ENCODE peak calls at places on chromosomes 11 and 22, in six cellular contexts. K is stomach, L is IMR-90, G is H1, U is HCT116, F is tibial nerve. Q is an unnamed sample.
A peak's percentile ranks its signal among the peaks of the same experiment; 100 is the strongest.

GRCh38 chr11:86511086-86511551 is 136.4 kb downstream of the CCDC81 start:
- DNase-seq in K (no peak), L (peak; percentile 79), G (no peak), U (no peak), F (no peak), Q (no peak)

GRCh38 chr11:114256176-114256897 is 39.9 kb upstream of the NNMT start:
- DNase-seq in K (no peak), L (no peak), G (no peak), U (no peak), F (no peak), Q (no peak)

GRCh38 chr22:42720263-42721044 is at the start of gene A4GALT:
- DNase-seq in K (no peak), L (no peak), G (peak; percentile 71), U (no peak), F (no peak), Q (peak; percentile 83)

GRCh38 chr11:36362902-36363301 is 66.8 kb downstream of the PRR5L start:
- DNase-seq in K (no peak), L (peak; percentile 67), G (no peak), U (no peak), F (no peak), Q (no peak)

GRCh38 chr22:40094449-40094848 is 83.3 kb upstream of the TNRC6B start:
- DNase-seq in K (no peak), L (peak; percentile 7), G (no peak), U (no peak), F (no peak), Q (no peak)

GRCh38 chr11:126477526-126478275 is 122.2 kb downstream of the ST3GAL4 start:
- DNase-seq in K (no peak), L (no peak), G (no peak), U (no peak), F (no peak), Q (no peak)

GRCh38 chr11:64766881-64767280 is 7.1 kb upstream of the PYGM start:
- DNase-seq in K (no peak), L (no peak), G (no peak), U (no peak), F (no peak), Q (peak; percentile 75)

GRCh38 chr11:126061707-126062678 is 673 bp downstream of the CDON start:
- DNase-seq in K (no peak), L (peak; percentile 5), G (peak; percentile 74), U (peak; percentile 23), F (no peak), Q (peak; percentile 86)

GRCh38 chr11:36751251-36751839 is 153.3 kb upstream of the RAG2 start:
- DNase-seq in K (no peak), L (no peak), G (no peak), U (no peak), F (no peak), Q (no peak)

GRCh38 chr22:29074276-29074625 is 1.4 kb downstream of the KREMEN1 start:
- DNase-seq in K (no peak), L (no peak), G (no peak), U (no peak), F (no peak), Q (no peak)

GRCh38 chr11:18365736-18366135 is 28.6 kb upstream of the LDHA start:
- DNase-seq in K (no peak), L (no peak), G (no peak), U (no peak), F (no peak), Q (no peak)

GRCh38 chr11:77322506-77322905 is 21.0 kb upstream of the GDPD4 start:
- DNase-seq in K (no peak), L (peak; percentile 89), G (no peak), U (no peak), F (no peak), Q (no peak)

GRCh38 chr11:29260939-29261705 is 755.7 kb downstream of the KCNA4 start:
- DNase-seq in K (no peak), L (peak; percentile 86), G (no peak), U (peak; percentile 76), F (no peak), Q (no peak)

GRCh38 chr11:61541568-61541967 is 33.0 kb downstream of the LRRC10B start:
- DNase-seq in K (no peak), L (peak; percentile 52), G (no peak), U (peak; percentile 34), F (no peak), Q (no peak)

GRCh38 chr11:78789365-78789764 is 214.7 kb upstream of the NARS2 start:
- DNase-seq in K (no peak), L (no peak), G (no peak), U (no peak), F (no peak), Q (no peak)

GRCh38 chr11:64713031-64713780 is 9.8 kb downstream of the NRXN2 start:
- DNase-seq in K (peak; percentile 46), L (peak; percentile 37), G (no peak), U (no peak), F (no peak), Q (no peak)

GRCh38 chr11:41660585-41660984 is 201.1 kb upstream of the LRRC4C start:
- DNase-seq in K (no peak), L (no peak), G (peak; percentile 77), U (no peak), F (no peak), Q (no peak)

GRCh38 chr11:6635082-6635932 is 16.1 kb upstream of the TPP1 start:
- DNase-seq in K (no peak), L (peak; percentile 87), G (no peak), U (no peak), F (no peak), Q (peak; percentile 82)

GRCh38 chr11:116595305-116595880 is 177.4 kb downstream of the BUD13 start:
- DNase-seq in K (no peak), L (no peak), G (no peak), U (no peak), F (no peak), Q (peak; percentile 15)

GRCh38 chr11:127338380-127339259 is 338.1 kb upstream of the KIRREL3 start:
- DNase-seq in K (no peak), L (no peak), G (no peak), U (no peak), F (no peak), Q (no peak)

GRCh38 chr11:27524155-27524554 is 17.6 kb upstream of the LIN7C start:
- DNase-seq in K (no peak), L (peak; percentile 66), G (peak; percentile 48), U (peak; percentile 35), F (no peak), Q (no peak)

GRCh38 chr11:108069947-108070346 is 51.4 kb upstream of the ACAT1 start:
- DNase-seq in K (no peak), L (peak; percentile 75), G (no peak), U (no peak), F (no peak), Q (no peak)

GRCh38 chr11:83971063-83971462 is 684.9 kb upstream of the CCDC90B start:
- DNase-seq in K (no peak), L (peak; percentile 0), G (no peak), U (no peak), F (no peak), Q (no peak)

GRCh38 chr11:33867996-33868645 is 23.8 kb downstream of the LMO2 start:
- DNase-seq in K (no peak), L (no peak), G (no peak), U (no peak), F (no peak), Q (no peak)

GRCh38 chr11:86931965-86932332 is 23.2 kb downstream of the FZD4 start:
- DNase-seq in K (no peak), L (peak; percentile 62), G (no peak), U (no peak), F (no peak), Q (no peak)

GRCh38 chr22:27192135-27192900 is 534.9 kb downstream of the MIAT start:
- DNase-seq in K (no peak), L (no peak), G (no peak), U (no peak), F (no peak), Q (no peak)

GRCh38 chr11:76903325-76903724 is 42.6 kb downstream of the ACER3 start:
- DNase-seq in K (no peak), L (no peak), G (no peak), U (peak; percentile 18), F (no peak), Q (no peak)

GRCh38 chr11:120912915-120913314 is 111.0 kb upstream of the TBCEL start:
- DNase-seq in K (no peak), L (no peak), G (no peak), U (no peak), F (no peak), Q (no peak)
- H3K27me3 ChIP-seq in K (no peaks in the 10 kb centered on the region), L (peaks cover 15% of the 10 kb centered on the region), G (no peaks in the 10 kb centered on the region), U (peaks cover 14% of the 10 kb centered on the region), F (no peaks in the 10 kb centered on the region), Q (no peaks in the 10 kb centered on the region)

DNA sequence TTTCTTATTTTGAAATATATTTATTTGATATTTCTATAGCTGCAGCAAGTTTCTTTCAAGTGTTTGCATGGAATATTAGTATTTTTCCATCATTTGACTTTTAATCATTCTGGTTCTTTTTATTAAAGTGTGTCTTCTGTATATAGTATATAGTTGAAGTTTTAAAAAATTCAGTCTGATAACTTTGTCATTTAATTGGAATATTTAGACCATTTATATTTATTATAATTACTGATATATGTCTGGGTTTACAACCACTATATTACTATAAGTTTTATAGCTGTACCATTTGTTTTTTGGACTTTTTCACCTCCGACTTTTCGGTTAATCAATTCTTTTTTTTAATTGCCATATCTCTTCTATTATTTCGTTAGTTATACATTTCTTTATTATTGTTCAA is 22.7 kb upstream of the ANO1 start:
- DNase-seq in K (no peak), L (no peak), G (no peak), U (no peak), F (no peak), Q (no peak)
- TF ChIP-seq POLR2A in K (no peak), L (no peak), G (no peak), U (no peak), F (no peak), Q (no peak)

DNA sequence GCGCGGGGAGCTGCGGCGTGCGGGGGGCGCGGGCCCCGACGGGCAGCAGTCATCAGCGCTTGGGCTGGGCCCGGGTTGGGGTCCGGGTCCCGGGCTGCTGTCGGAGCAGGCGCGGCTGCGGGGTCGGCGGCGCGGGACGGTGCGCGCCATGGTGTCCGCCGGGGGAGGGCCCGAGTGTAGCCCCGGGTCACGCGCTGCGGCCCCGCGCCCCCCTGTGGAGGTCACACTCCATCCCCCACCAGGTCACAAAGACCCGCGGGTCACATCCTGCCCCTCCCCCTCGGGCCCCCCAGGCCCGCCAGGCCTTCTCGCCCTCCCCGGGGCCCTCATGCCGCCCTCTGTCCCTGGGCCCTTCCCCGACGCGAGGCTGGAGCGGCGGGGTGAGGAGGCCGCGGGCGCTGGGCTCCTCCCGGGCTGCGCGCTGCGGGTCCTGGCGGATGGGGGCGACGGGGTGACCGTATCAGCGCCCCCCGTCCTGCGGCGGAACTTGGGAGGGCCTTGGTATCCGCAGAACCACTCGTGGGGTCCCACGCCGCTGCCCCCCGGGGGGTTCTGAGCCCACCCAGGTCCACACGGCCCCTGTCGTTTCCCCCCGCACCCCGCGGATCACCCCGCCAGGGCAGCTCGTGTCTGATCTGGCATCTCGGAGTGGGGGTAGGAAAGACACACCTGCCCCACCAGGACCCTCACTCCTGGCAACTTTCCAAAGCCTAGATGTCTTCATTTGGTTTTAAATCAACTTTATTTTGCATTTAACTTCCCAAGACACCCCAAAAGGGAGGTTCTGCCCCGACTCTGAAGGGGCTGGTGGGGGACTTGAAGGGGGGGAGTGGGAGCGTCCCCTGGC is 463 bp upstream of the TTLL8 start:
- DNase-seq in K (no peak), L (no peak), G (no peak), U (no peak), F (no peak), Q (no peak)
- H3K4me1 ChIP-seq in K (peaks cover 15% of the 10 kb centered on the region), L (peaks cover 6% of the 10 kb centered on the region), G (no peaks in the 10 kb centered on the region), U (no peaks in the 10 kb centered on the region), F (peaks cover 18% of the 10 kb centered on the region), Q (no peaks in the 10 kb centered on the region)

DNA sequence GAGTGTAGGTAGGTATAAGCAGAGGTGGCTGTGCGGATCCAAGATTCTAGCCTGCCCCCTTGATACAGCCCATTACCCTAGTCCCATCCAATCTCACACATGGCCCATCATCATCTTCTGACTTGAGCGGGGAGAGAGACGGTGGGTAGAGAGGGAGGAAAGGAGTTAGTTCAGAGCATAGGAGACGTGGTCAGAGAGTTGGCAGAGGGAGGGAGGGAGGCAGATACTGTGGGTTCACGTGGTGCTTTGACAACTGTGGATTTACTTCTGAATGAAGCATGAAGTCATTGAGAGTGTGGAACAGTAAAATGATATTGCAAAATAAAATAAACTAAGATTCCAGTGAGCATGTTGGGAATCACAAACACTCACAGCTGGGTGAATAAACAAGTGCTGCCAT is 31.4 kb upstream of the VPREB1 start:
- DNase-seq in K (no peak), L (peak; percentile 40), G (no peak), U (no peak), F (no peak), Q (no peak)
- H3K27me3 ChIP-seq in K (peaks cover 5% of the 10 kb centered on the region), L (peaks cover 28% of the 10 kb centered on the region), G (peaks cover 80% of the 10 kb centered on the region), U (no peaks in the 10 kb centered on the region), F (peaks cover 7% of the 10 kb centered on the region), Q (peaks cover 9% of the 10 kb centered on the region)

Q was measured in spleen.